ENCODE peak calls at places on chromosomes 13 and 19, in six cellular contexts. Y, D, I, B, X and F are unnamed samples.

GRCh38 chr13:113562085-113562749 is 22.3 kb upstream of the TFDP1 start:
- DNase-seq in Y (peak; percentile 87), D (peak; percentile 93), I (no peak), B (peak; percentile 85), X (peak; percentile 23), F (peak; percentile 38)

GRCh38 chr13:52383362-52383761 is 22.6 kb downstream of the THSD1 start:
- DNase-seq in Y (no peak), D (no peak), I (no peak), B (no peak), X (no peak), F (no peak)

GRCh38 chr13:80630685-80631121 is 289.8 kb upstream of the SPRY2 start:
- DNase-seq in Y (peak; percentile 23), D (no peak), I (no peak), B (peak; percentile 97), X (no peak), F (no peak)

GRCh38 chr19:17590780-17591688 is 35.6 kb downstream of the COLGALT1 start:
- DNase-seq in Y (no peak), D (no peak), I (no peak), B (no peak), X (no peak), F (no peak)

GRCh38 chr19:51020988-51021651 is 1.6 kb upstream of the KLK10 start:
- DNase-seq in Y (peak; percentile 45), D (peak; percentile 76), I (peak; percentile 1), B (peak; percentile 74), X (peak; percentile 5), F (no peak)

GRCh38 chr19:41994521-41994971 is 516 bp upstream of the ATP1A3 start:
- DNase-seq in Y (no peak), D (no peak), I (no peak), B (no peak), X (no peak), F (no peak)

GRCh38 chr13:27920677-27921420 is 1.0 kb downstream of the PDX1 start:
- DNase-seq in Y (peak; percentile 51), D (peak; percentile 72), I (no peak), B (peak; percentile 25), X (no peak), F (peak; percentile 80)

GRCh38 chr13:106234656-106235055 is 300.8 kb downstream of the EFNB2 start:
- DNase-seq in Y (no peak), D (no peak), I (no peak), B (peak; percentile 5), X (no peak), F (peak; percentile 6)

GRCh38 chr13:48411281-48412099 is 1.4 kb downstream of the LPAR6 start:
- DNase-seq in Y (no peak), D (no peak), I (no peak), B (peak; percentile 33), X (no peak), F (no peak)

GRCh38 chr19:15562861-15563260 is 52.2 kb upstream of the CYP4F8 start:
- DNase-seq in Y (peak; percentile 47), D (peak; percentile 52), I (no peak), B (peak; percentile 16), X (no peak), F (no peak)

GRCh38 chr13:95644611-95645052 is at the start of gene DZIP1:
- DNase-seq in Y (peak; percentile 96), D (peak; percentile 97), I (peak; percentile 87), B (peak; percentile 91), X (no peak), F (no peak)

GRCh38 chr19:750640-751423 is at the start of gene MISP:
- DNase-seq in Y (no peak), D (no peak), I (no peak), B (no peak), X (no peak), F (peak; percentile 81)

GRCh38 chr13:43838909-43839308 is 40.6 kb downstream of the CCDC122 start:
- DNase-seq in Y (peak; percentile 34), D (no peak), I (no peak), B (peak; percentile 71), X (peak; percentile 37), F (no peak)

GRCh38 chr19:48615145-48616040 is 517 bp upstream of the FAM83E start:
- DNase-seq in Y (no peak), D (peak; percentile 69), I (no peak), B (no peak), X (no peak), F (peak; percentile 66)

GRCh38 chr19:7742991-7743390 is 4.3 kb downstream of the CD209 start:
- DNase-seq in Y (no peak), D (no peak), I (no peak), B (no peak), X (no peak), F (no peak)

GRCh38 chr13:46855664-46856063 is 41.2 kb downstream of the HTR2A start:
- DNase-seq in Y (no peak), D (no peak), I (no peak), B (no peak), X (no peak), F (no peak)

GRCh38 chr13:27481766-27482165 is 31.4 kb upstream of the MTIF3 start:
- DNase-seq in Y (peak; percentile 42), D (peak; percentile 96), I (peak; percentile 53), B (peak; percentile 51), X (no peak), F (peak; percentile 60)

GRCh38 chr19:34228347-34228746 is 26.0 kb upstream of the GARRE1 start:
- DNase-seq in Y (no peak), D (no peak), I (no peak), B (no peak), X (no peak), F (no peak)

GRCh38 chr13:102443234-102443633 is 41.4 kb upstream of the FGF14 start:
- DNase-seq in Y (no peak), D (no peak), I (no peak), B (no peak), X (no peak), F (no peak)

GRCh38 chr13:23909606-23910005 is 12.3 kb upstream of the C1QTNF9B start:
- DNase-seq in Y (no peak), D (no peak), I (no peak), B (no peak), X (no peak), F (no peak)

DNA sequence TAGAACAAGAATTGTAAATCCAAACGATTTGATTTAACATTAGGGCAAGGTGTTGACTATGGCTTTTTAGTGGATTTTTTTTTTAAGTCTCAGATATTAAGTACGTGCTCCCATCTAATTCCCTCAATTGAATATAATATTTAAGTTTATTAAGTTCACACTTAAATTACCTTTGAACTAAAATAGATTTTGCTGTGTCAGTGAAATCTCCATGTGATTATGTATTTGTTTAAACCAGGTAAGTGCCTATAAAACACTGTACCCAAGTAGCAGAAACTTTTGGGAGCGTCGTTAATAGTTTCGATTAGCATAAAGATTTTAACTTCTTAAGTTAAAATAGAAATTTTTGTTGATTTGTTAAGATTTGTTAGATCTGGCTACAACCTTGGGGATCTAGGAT is 1.6 kb downstream of the CLN5 start:
- DNase-seq in Y (no peak), D (no peak), I (no peak), B (no peak), X (no peak), F (no peak)
- H3K4me3 ChIP-seq in Y (peak overlapping the region; percentile 94), D (peak overlapping the region; percentile 95), I (no peak overlapping the region), B (no peak overlapping the region), X (no peak overlapping the region), F (no peak overlapping the region)

GRCh38 chr19:30742981-30743380 is 370.8 kb downstream of the ZNF536 start:
- DNase-seq in Y (no peak), D (no peak), I (no peak), B (no peak), X (no peak), F (no peak)
- H3K4me3 ChIP-seq in Y (no peak overlapping the region), D (no peak overlapping the region), I (no peak overlapping the region), B (no peak overlapping the region), X (no peak overlapping the region), F (no peak overlapping the region)

DNA sequence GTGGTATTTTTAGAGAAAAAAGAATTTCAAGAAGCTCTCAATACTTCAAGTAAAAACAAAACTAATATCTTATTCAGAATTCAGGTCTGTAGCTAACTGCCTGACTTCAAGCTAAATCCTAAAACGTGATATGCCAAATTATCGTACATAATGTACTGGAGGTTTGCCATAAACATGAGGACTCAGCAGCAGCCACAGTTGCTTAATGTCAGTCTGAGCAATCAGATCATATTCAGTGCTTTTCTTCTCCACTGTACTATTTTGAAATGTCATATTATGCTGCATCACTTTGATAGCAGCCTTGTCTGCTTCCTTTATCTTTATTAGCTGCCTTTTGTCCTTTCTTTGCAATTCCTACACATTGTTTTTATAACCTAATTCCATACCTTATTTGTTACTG is 265.1 kb upstream of the EDNRB start:
- DNase-seq in Y (peak; percentile 76), D (no peak), I (no peak), B (peak; percentile 13), X (no peak), F (no peak)
- H3K4me3 ChIP-seq in Y (peak overlapping the region; percentile 57), D (no peak overlapping the region), I (no peak overlapping the region), B (no peak overlapping the region), X (no peak overlapping the region), F (no peak overlapping the region)

GRCh38 chr19:6261883-6262282 is 17.9 kb downstream of the MLLT1 start:
- DNase-seq in Y (no peak), D (no peak), I (no peak), B (no peak), X (no peak), F (no peak)

GRCh38 chr19:6258812-6259311 is 20.9 kb downstream of the MLLT1 start:
- DNase-seq in Y (no peak), D (no peak), I (no peak), B (no peak), X (no peak), F (no peak)

GRCh38 chr19:6260376-6260775 is 19.4 kb downstream of the MLLT1 start:
- DNase-seq in Y (no peak), D (no peak), I (no peak), B (no peak), X (no peak), F (no peak)

GRCh38 chr19:6260912-6261636 is 18.7 kb downstream of the MLLT1 start:
- DNase-seq in Y (peak; percentile 41), D (peak; percentile 89), I (no peak), B (no peak), X (no peak), F (no peak)

DNA sequence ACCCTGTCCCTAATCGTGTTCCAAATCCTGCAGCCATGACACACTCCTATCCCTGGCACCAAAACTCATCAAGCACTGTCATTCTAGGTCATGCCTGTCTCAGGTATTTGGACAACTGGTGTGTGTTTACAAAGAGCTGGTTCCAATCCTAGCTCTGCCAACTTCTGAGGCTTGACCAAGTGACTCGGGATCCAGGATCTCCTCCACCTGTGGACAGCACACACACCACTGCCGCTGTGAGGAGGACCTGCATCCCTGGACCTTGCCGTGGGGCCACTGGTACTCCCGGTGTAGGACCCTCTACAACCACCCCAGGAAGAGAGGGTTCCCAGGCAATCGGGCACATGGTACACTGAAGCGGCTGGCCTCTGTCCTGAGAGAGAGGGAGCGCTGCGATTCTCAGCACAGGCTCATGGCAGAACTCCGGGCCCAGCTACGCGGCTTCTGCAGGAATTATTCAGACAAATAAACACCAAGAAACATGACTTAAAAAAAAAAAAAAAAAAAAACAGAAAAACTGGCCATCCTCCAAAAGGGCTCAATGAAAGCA is 20.4 kb downstream of the MLLT1 start:
- DNase-seq in Y (peak; percentile 42), D (no peak), I (no peak), B (no peak), X (no peak), F (no peak)
- H3K4me3 ChIP-seq in Y (no peak overlapping the region), D (no peak overlapping the region), I (no peak overlapping the region), B (no peak overlapping the region), X (no peak overlapping the region), F (no peak overlapping the region)